ENCODE peak calls at places on chromosome 9, in four cellular contexts. One of them, this sample, is unnamed.

GRCh38 chr9:105332471-105332870 is 88.0 kb downstream of the SLC44A1 start:
- DNase-seq in PC-3: no peak
- DNase-seq in heart left ventricle: no peak
- DNase-seq in adrenal gland: no peak
- DNase-seq in this sample: no peak

GRCh38 chr9:114799441-114799840 is 6.4 kb downstream of the TNFSF15 start:
- DNase-seq in adrenal gland: no peak
- DNase-seq in PC-3: no peak
- DNase-seq in heart left ventricle: no peak
- DNase-seq in this sample: peak; percentile 67

GRCh38 chr9:22158983-22159382 is 149.9 kb upstream of the CDKN2B start:
- DNase-seq in adrenal gland: peak; percentile 24
- DNase-seq in heart left ventricle: peak; percentile 54
- DNase-seq in PC-3: peak; percentile 87
- DNase-seq in this sample: no peak

GRCh38 chr9:130119521-130120206 is 52.5 kb upstream of the NCS1 start:
- DNase-seq in PC-3: no peak
- DNase-seq in heart left ventricle: no peak
- DNase-seq in adrenal gland: no peak
- DNase-seq in this sample: no peak

GRCh38 chr9:23851024-23851629 is 25.1 kb upstream of the ELAVL2 start:
- DNase-seq in adrenal gland: peak; percentile 44
- DNase-seq in heart left ventricle: no peak
- DNase-seq in PC-3: no peak
- DNase-seq in this sample: no peak

GRCh38 chr9:110337727-110338522 is at the start of gene TXNDC8:
- DNase-seq in PC-3: no peak
- DNase-seq in adrenal gland: no peak
- DNase-seq in heart left ventricle: no peak
- DNase-seq in this sample: peak; percentile 8

GRCh38 chr9:73981405-73981804 is 515.7 kb upstream of the RORB start:
- DNase-seq in heart left ventricle: no peak
- DNase-seq in PC-3: no peak
- DNase-seq in adrenal gland: no peak
- DNase-seq in this sample: no peak

GRCh38 chr9:103335461-103335860 is 340.3 kb downstream of the CYLC2 start:
- DNase-seq in PC-3: no peak
- DNase-seq in heart left ventricle: no peak
- DNase-seq in adrenal gland: no peak
- DNase-seq in this sample: no peak

GRCh38 chr9:14348241-14349140 is 34.5 kb upstream of the NFIB start:
- DNase-seq in PC-3: no peak
- DNase-seq in adrenal gland: no peak
- DNase-seq in heart left ventricle: no peak
- DNase-seq in this sample: peak; percentile 19

GRCh38 chr9:93896093-93896492 is 59.1 kb downstream of the BARX1 start:
- DNase-seq in adrenal gland: no peak
- DNase-seq in heart left ventricle: no peak
- DNase-seq in PC-3: no peak
- DNase-seq in this sample: no peak

GRCh38 chr9:98678244-98678842 is 30.4 kb downstream of the GABBR2 start:
- DNase-seq in heart left ventricle: no peak
- DNase-seq in adrenal gland: no peak
- DNase-seq in PC-3: peak; percentile 6
- DNase-seq in this sample: peak; percentile 25

GRCh38 chr9:87888501-87888900 is 5.8 kb downstream of the SPATA31E1 start:
- DNase-seq in heart left ventricle: no peak
- DNase-seq in adrenal gland: no peak
- DNase-seq in PC-3: no peak
- DNase-seq in this sample: no peak

DNA sequence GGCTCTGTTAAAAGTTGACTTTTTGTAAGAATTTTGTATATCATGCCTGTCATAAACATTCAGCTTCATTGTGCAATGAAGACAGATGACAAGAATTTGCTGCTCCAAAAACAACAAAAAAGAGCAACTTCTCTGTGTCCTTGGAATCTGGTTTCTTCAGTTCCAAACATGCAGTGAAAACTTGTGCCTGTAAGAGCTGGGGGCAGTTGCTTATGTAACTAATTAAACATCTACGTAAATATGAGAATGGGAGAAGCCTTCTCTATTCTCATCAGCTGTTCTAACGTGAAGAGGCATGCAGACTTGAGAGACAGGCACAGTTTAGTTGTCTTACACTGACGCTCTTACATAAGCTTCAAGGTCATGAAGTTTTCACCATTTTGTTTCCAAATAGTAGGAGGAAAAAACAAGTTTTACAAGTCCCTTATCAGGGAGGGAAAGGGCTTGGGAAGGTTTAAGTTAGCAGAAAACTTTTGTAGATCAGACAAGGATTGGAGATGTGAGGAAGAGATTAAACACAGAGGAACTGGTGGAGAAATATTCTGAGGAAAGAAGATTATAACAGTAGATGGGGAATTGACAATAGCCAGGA is 170.4 kb downstream of the RFK start:
- DNase-seq in PC-3: no peak
- DNase-seq in adrenal gland: no peak
- DNase-seq in heart left ventricle: no peak
- DNase-seq in this sample: no peak
- H3K27me3 ChIP-seq in PC-3: no peaks in the 10 kb centered on the region
- H3K27me3 ChIP-seq in adrenal gland: no peaks in the 10 kb centered on the region
- H3K27me3 ChIP-seq in heart left ventricle: no peaks in the 10 kb centered on the region
- H3K27me3 ChIP-seq in this sample: no peaks in the 10 kb centered on the region

GRCh38 chr9:35679091-35679490 is 5.4 kb downstream of the CA9 start:
- DNase-seq in adrenal gland: no peak
- DNase-seq in heart left ventricle: no peak
- DNase-seq in PC-3: no peak
- DNase-seq in this sample: no peak

GRCh38 chr9:35673132-35673997 is at the start of gene CA9:
- DNase-seq in adrenal gland: peak; percentile 70
- DNase-seq in heart left ventricle: peak; percentile 67
- DNase-seq in PC-3: no peak
- DNase-seq in this sample: peak; percentile 79

GRCh38 chr9:35675732-35676392 is 2.1 kb downstream of the CA9 start:
- DNase-seq in PC-3: no peak
- DNase-seq in heart left ventricle: no peak
- DNase-seq in adrenal gland: no peak
- DNase-seq in this sample: no peak

GRCh38 chr9:35673998-35674361 is 252 bp downstream of the CA9 start:
- DNase-seq in heart left ventricle: no peak
- DNase-seq in PC-3: no peak
- DNase-seq in adrenal gland: no peak
- DNase-seq in this sample: no peak

GRCh38 chr9:35675204-35675603 is 1.5 kb downstream of the CA9 start:
- DNase-seq in PC-3: no peak
- DNase-seq in adrenal gland: no peak
- DNase-seq in heart left ventricle: no peak
- DNase-seq in this sample: peak; percentile 51
- H3K4me3 ChIP-seq in PC-3: no peak overlapping the region
- H3K4me3 ChIP-seq in adrenal gland: peak overlapping the region; percentile 9
- H3K4me3 ChIP-seq in heart left ventricle: peak overlapping the region; percentile 65
- H3K4me3 ChIP-seq in this sample: peak overlapping the region; percentile 59

GRCh38 chr9:127392166-127392565 is 4.8 kb upstream of the SLC2A8 start:
- DNase-seq in adrenal gland: no peak
- DNase-seq in PC-3: no peak
- DNase-seq in heart left ventricle: no peak
- DNase-seq in this sample: no peak
- H3K27me3 ChIP-seq in adrenal gland: no peaks in the 10 kb centered on the region
- H3K27me3 ChIP-seq in PC-3: no peaks in the 10 kb centered on the region
- H3K27me3 ChIP-seq in heart left ventricle: no peaks in the 10 kb centered on the region
- H3K27me3 ChIP-seq in this sample: no peaks in the 10 kb centered on the region

DNA sequence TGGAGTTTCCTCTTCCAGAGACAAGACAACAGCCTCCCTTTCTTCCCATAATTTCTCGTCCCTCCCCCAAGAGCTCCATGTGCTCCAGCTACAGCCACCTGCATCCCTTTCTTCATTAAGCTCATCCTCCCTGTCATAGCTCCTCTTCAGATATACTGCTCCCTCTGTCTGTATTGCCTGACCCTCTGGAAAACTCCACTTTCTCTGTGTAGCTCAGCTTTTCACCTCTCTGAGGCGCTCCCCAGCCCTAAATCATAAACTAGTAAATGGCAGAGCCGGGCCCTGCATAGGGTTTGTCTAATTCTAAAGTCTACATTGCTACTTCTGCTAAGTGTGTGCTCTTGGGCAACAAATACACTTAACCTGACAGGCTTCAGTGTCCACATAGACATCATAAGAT is 8.8 kb upstream of the PLIN2 start:
- DNase-seq in PC-3: no peak
- DNase-seq in adrenal gland: no peak
- DNase-seq in heart left ventricle: no peak
- DNase-seq in this sample: no peak
- H3K4me3 ChIP-seq in PC-3: no peak overlapping the region
- H3K4me3 ChIP-seq in adrenal gland: no peak overlapping the region
- H3K4me3 ChIP-seq in heart left ventricle: no peak overlapping the region
- H3K4me3 ChIP-seq in this sample: no peak overlapping the region

GRCh38 chr9:136181784-136182421 is 23.0 kb downstream of the LHX3 start:
- DNase-seq in PC-3: no peak
- DNase-seq in adrenal gland: no peak
- DNase-seq in heart left ventricle: no peak
- DNase-seq in this sample: no peak

GRCh38 chr9:136180586-136180985 is 24.3 kb downstream of the LHX3 start:
- DNase-seq in heart left ventricle: no peak
- DNase-seq in adrenal gland: no peak
- DNase-seq in PC-3: no peak
- DNase-seq in this sample: no peak

GRCh38 chr9:136179761-136180160 is 25.2 kb downstream of the LHX3 start:
- DNase-seq in PC-3: no peak
- DNase-seq in heart left ventricle: no peak
- DNase-seq in adrenal gland: no peak
- DNase-seq in this sample: no peak

GRCh38 chr9:136182850-136183422 is 22.0 kb downstream of the LHX3 start:
- DNase-seq in heart left ventricle: no peak
- DNase-seq in PC-3: no peak
- DNase-seq in adrenal gland: no peak
- DNase-seq in this sample: no peak

GRCh38 chr9:136182422-136182790 is 22.5 kb downstream of the LHX3 start:
- DNase-seq in PC-3: no peak
- DNase-seq in heart left ventricle: no peak
- DNase-seq in adrenal gland: no peak
- DNase-seq in this sample: peak; percentile 43
- H3K27me3 ChIP-seq in PC-3: peaks cover 9% of the 10 kb centered on the region
- H3K27me3 ChIP-seq in heart left ventricle: peaks cover 2% of the 10 kb centered on the region
- H3K27me3 ChIP-seq in adrenal gland: peaks cover 22% of the 10 kb centered on the region
- H3K27me3 ChIP-seq in this sample: peaks cover 4% of the 10 kb centered on the region

DNA sequence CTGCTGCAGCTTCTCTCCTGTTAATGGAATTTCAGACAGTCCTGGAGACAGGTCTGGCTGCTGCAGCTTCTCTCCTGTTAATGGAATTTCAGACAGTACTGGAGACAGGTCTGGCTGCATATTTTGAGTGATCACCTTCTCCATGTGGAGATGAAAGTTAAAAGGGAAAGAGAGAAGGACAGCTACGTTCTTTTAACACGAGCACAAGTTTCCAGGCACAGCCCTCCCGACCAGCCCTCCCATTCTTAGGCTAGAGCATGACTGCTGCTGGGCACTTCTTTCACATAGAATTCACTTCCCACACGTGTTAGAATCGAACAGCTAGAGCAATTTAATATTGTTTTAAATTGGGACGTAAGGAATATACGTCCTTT is 133.3 kb upstream of the DMRT1 start:
- DNase-seq in PC-3: no peak
- DNase-seq in heart left ventricle: no peak
- DNase-seq in adrenal gland: no peak
- DNase-seq in this sample: no peak
- H3K4me3 ChIP-seq in PC-3: peak overlapping the region; percentile 49
- H3K4me3 ChIP-seq in heart left ventricle: peak overlapping the region; percentile 19
- H3K4me3 ChIP-seq in adrenal gland: no peak overlapping the region
- H3K4me3 ChIP-seq in this sample: no peak overlapping the region

GRCh38 chr9:133523096-133523495 is 1.7 kb downstream of the MYMK start:
- DNase-seq in heart left ventricle: no peak
- DNase-seq in PC-3: no peak
- DNase-seq in adrenal gland: no peak
- DNase-seq in this sample: no peak
- H3K27me3 ChIP-seq in heart left ventricle: no peaks in the 10 kb centered on the region
- H3K27me3 ChIP-seq in PC-3: no peaks in the 10 kb centered on the region
- H3K27me3 ChIP-seq in adrenal gland: no peaks in the 10 kb centered on the region
- H3K27me3 ChIP-seq in this sample: no peaks in the 10 kb centered on the region

This sample was measured in small intestine.